ENCODE peak calls at places on chromosomes 4 and X, in four cellular contexts. W, E, Z and X are unnamed samples.

GRCh38 chrX:118347131-118347530 is 1.2 kb downstream of the WDR44 start:
- DNase-seq in E (no peak), Z (peak), W (peak), X (peak)

GRCh38 chr4:125321709-125322362 is 7.1 kb downstream of the FAT4 start:
- DNase-seq in E (no peak), W (no peak), Z (peak), X (no peak)

GRCh38 chr4:142512161-142512560 is 333.9 kb downstream of the INPP4B start:
- DNase-seq in E (no peak), Z (no peak), W (no peak), X (no peak)

GRCh38 chrX:41705680-41706374 is 17.1 kb downstream of the GPR34 start:
- DNase-seq in E (no peak), Z (no peak), W (peak), X (peak)

GRCh38 chr4:105140684-105141490 is 5.8 kb upstream of the TET2 start:
- DNase-seq in Z (peak), E (no peak), W (peak), X (peak)

GRCh38 chr4:7328913-7329638 is 105.7 kb downstream of the PSAPL1 start:
- DNase-seq in W (no peak), Z (peak), E (peak), X (no peak)

GRCh38 chr4:128387600-128388351 is 100.2 kb upstream of the PGRMC2 start:
- DNase-seq in Z (peak), W (no peak), E (no peak), X (no peak)

GRCh38 chr4:83890231-83890630 is 354.3 kb downstream of the GPAT3 start:
- DNase-seq in E (no peak), W (no peak), Z (peak), X (no peak)

GRCh38 chr4:6362896-6363295 is 93.2 kb downstream of the WFS1 start:
- DNase-seq in W (peak), E (no peak), Z (no peak), X (peak)

GRCh38 chr4:153138736-153139135 is 65.5 kb upstream of the TRIM2 start:
- DNase-seq in Z (no peak), W (peak), E (no peak), X (no peak)

GRCh38 chr4:111268769-111269414 is 646.0 kb upstream of the PITX2 start:
- DNase-seq in W (no peak), Z (peak), E (no peak), X (peak)

GRCh38 chr4:139319571-139319970 is 17.3 kb upstream of the NDUFC1 start:
- DNase-seq in W (no peak), Z (no peak), E (no peak), X (no peak)

GRCh38 chrX:65668362-65669310 is 1.2 kb downstream of the MSN start:
- DNase-seq in E (no peak), Z (peak), W (peak), X (peak)

GRCh38 chrX:38458071-38458470 is 103.3 kb upstream of the TSPAN7 start:
- DNase-seq in E (no peak), W (peak), Z (no peak), X (no peak)

GRCh38 chr4:55312491-55313101 is 33.4 kb upstream of the SRD5A3 start:
- DNase-seq in W (peak), E (no peak), Z (peak), X (peak)

GRCh38 chrX:115029869-115030564 is 12.6 kb upstream of the IL13RA2 start:
- DNase-seq in E (no peak), Z (peak), W (no peak), X (no peak)

GRCh38 chrX:110021180-110022022 is 18.5 kb downstream of the TMEM164 start:
- DNase-seq in E (peak), W (no peak), Z (peak), X (no peak)

GRCh38 chr4:42150653-42151567 is 1.5 kb downstream of the BEND4 start:
- DNase-seq in Z (no peak), E (no peak), W (no peak), X (peak)

GRCh38 chr4:13344216-13344615 is 139.9 kb downstream of the RAB28 start:
- DNase-seq in Z (no peak), E (no peak), W (peak), X (no peak)

GRCh38 chrX:22134681-22135080 is 102.6 kb downstream of the PHEX start:
- DNase-seq in E (peak), Z (peak), W (no peak), X (no peak)

GRCh38 chr4:32789026-32789608 is 2068.9 kb downstream of the PCDH7 start:
- DNase-seq in W (no peak), E (no peak), Z (peak), X (no peak)

GRCh38 chr4:32560306-32560705 is 1840.1 kb downstream of the PCDH7 start:
- DNase-seq in E (no peak), W (no peak), Z (peak), X (no peak)

GRCh38 chrX:129701624-129702069 is 37.1 kb upstream of the XPNPEP2 start:
- DNase-seq in W (no peak), Z (peak), E (no peak), X (no peak)

GRCh38 chrX:103063918-103064434 is at the start of gene BEX1:
- DNase-seq in E (no peak), W (no peak), Z (peak), X (no peak)

GRCh38 chrX:9911479-9911878 is 55.7 kb upstream of the CLDN34 start:
- DNase-seq in W (peak), Z (peak), E (no peak), X (no peak)

GRCh38 chrX:136273986-136274385 is 22.8 kb upstream of the MAP7D3 start:
- DNase-seq in Z (no peak), W (no peak), E (no peak), X (no peak)

GRCh38 chrX:136431625-136432024 is 56.1 kb upstream of the BRS3 start:
- DNase-seq in Z (no peak), E (no peak), W (no peak), X (no peak)

GRCh38 chr4:14069871-14070270 is 442.3 kb upstream of the BOD1L1 start:
- DNase-seq in E (no peak), Z (no peak), W (no peak), X (no peak)

GRCh38 chrX:129653181-129653984 is 1.4 kb downstream of the APLN start:
- DNase-seq in W (no peak), E (no peak), Z (no peak), X (no peak)

GRCh38 chr4:100016191-100016590 is 66.1 kb upstream of the H2AZ1 start:
- DNase-seq in Z (peak), W (no peak), E (peak), X (no peak)

GRCh38 chr4:181835348-181835747 is 407.9 kb upstream of the TENM3 start:
- DNase-seq in Z (no peak), W (no peak), E (no peak), X (peak)

DNA sequence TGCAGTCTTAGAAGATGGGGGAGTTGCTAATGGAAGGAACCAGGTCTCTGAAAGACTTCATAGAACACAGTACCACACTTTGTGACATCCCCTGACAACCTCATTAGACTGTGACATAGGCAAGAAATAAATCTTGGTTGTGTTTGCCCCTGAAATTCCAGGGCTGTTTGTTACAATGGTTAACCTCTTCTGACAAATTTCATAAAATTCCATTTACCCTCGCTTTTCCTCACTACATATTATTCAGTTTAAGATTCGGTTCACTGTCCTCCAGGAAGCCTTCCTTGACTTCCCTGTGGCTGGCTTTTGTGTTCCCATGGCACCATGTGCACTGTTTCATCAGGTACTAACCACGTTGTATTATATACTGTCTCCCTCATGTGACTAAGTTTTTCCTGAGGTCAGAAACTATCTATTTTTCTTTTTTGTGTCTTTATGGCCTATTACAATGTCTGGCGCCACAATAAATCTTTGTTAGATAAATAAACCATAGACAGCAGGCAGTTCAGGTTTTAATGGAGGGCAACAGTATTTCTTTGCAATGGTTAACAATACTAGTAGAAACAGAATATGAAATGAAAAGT is 54.2 kb downstream of the ATXN3L start:
- DNase-seq in Z (peak), E (no peak), W (no peak), X (peak)
- TF ChIP-seq CTCF in Z (no peak), E (no peak), W (no peak), X (no peak)

GRCh38 chrX:131366387-131366786 is 77.3 kb upstream of the IGSF1 start:
- DNase-seq in Z (no peak), W (peak), E (no peak), X (peak)
- TF ChIP-seq CTCF in Z (no peak), W (peak), E (no peak), X (no peak)

GRCh38 chrX:32397562-32398216 is 813.7 kb downstream of the DMD start:
- DNase-seq in E (no peak), Z (no peak), W (no peak), X (no peak)

GRCh38 chrX:32392655-32393054 is 818.7 kb downstream of the DMD start:
- DNase-seq in W (no peak), Z (no peak), E (no peak), X (no peak)

GRCh38 chrX:32395878-32396277 is 815.5 kb downstream of the DMD start:
- DNase-seq in Z (no peak), W (no peak), E (no peak), X (no peak)
- TF ChIP-seq CTCF in Z (no peak), W (no peak), E (no peak), X (no peak)

GRCh38 chrX:104864296-104864695 is 298.3 kb downstream of the IL1RAPL2 start:
- DNase-seq in E (no peak), W (no peak), Z (peak), X (no peak)
- TF ChIP-seq CTCF in E (no peak), W (no peak), Z (no peak), X (no peak)

DNA sequence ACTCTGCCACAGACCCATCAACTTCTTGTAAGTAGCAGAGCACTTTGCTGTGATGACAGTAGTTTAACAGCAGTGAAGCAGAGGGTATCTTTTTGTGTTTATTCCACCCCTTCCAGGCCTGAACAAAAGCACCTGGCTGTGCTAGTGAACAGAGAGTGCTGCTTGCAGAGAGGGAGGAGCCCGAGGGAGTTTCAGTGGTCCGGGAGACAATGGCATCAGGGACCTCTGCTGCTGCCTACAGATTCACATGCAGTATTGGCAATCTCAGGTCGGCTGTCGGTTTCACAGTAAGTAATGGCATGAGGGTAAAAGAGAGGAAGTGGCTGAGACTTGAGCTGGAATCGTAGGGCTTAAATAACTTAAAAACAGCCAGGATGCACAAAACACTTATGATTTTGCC is 755.8 kb downstream of the RPA4 start:
- DNase-seq in Z (no peak), W (peak), E (no peak), X (peak)
- TF ChIP-seq CTCF in Z (no peak), W (no peak), E (no peak), X (no peak)

GRCh38 chr4:86432552-86433134 is 72.8 kb upstream of the MAPK10 start:
- DNase-seq in Z (no peak), E (no peak), W (no peak), X (no peak)
- TF ChIP-seq CTCF in Z (no peak), E (no peak), W (no peak), X (no peak)

DNA sequence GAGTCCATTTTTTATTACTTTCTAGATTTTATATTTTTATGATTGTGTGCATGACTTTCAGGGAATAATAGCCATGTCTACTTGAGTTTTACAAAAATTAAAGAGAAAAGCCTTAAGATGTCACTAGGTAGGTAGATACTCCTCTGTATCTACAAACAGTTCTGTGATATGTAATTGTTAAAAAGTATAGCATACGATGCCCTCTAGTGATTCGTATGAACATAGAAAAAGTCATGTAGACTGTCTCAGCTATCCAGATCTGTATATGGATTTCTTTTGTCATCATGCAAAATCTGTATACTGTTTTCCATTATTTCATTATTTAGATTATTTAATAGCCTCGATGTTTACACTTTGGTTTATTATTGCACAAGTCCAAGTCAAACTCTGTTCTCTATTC is 856.6 kb downstream of the CENPC start:
- DNase-seq in E (no peak), W (peak), Z (peak), X (no peak)
- TF ChIP-seq CTCF in E (no peak), W (no peak), Z (peak), X (no peak)

GRCh38 chr4:113979157-113979972 is at the start of gene ARSJ:
- DNase-seq in Z (peak), W (no peak), E (peak), X (peak)
- TF ChIP-seq CTCF in Z (peak), W (no peak), E (peak), X (no peak)

GRCh38 chrX:7192871-7193270 is 44.9 kb upstream of the PUDP start:
- DNase-seq in W (no peak), E (no peak), Z (no peak), X (no peak)

GRCh38 chrX:7191681-7192110 is 43.7 kb upstream of the PUDP start:
- DNase-seq in W (peak), Z (no peak), E (no peak), X (peak)

GRCh38 chrX:7194606-7195005 is 46.7 kb upstream of the PUDP start:
- DNase-seq in E (no peak), W (no peak), Z (no peak), X (no peak)

GRCh38 chrX:7190157-7190556 is 42.2 kb upstream of the PUDP start:
- DNase-seq in E (no peak), Z (no peak), W (no peak), X (no peak)
- TF ChIP-seq CTCF in E (no peak), Z (no peak), W (no peak), X (peak)

DNA sequence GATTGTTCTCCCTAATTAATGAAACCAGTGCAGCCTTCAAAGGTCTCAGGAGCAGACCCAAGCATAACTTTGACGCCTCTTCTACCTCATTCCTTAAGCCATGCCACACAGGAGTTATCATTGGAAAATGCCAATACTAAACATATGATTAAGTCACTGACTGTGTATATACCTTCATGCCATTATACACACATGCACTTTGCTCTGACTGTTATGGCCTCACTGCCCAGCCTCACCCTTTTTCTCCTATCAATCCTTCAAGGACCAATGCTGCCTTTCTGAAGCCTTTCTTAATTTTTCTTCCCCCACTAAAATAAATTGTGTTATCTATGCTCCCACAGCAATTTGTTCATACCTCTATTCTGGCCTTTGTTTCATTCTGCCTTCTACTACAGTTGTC is 725.6 kb downstream of the RPA4 start:
- DNase-seq in W (no peak), Z (no peak), E (no peak), X (no peak)
- TF ChIP-seq CTCF in W (no peak), Z (no peak), E (no peak), X (no peak)